ENCODE peak calls at places on chromosomes 7 and 10, in five cellular contexts. J is GM19239; S is posterior cingulate gyrus; T is lower leg skin; F is activated CD8-positive, alpha-beta T cell treated with anti-CD3 and anti-CD28 coated beads for 36 hours. N is an unnamed sample.

GRCh38 chr10:49033939-49034338 is 81.4 kb downstream of the VSTM4 start:
- DNase-seq in J (no peak), F (no peak), T (no peak), S (no peak), N (no peak)

GRCh38 chr10:60348982-60349381 is 40.7 kb downstream of the ANK3 start:
- DNase-seq in T (no peak), F (no peak), J (no peak), S (no peak), N (no peak)

GRCh38 chr10:74179124-74179710 is 28.2 kb downstream of the ADK start:
- DNase-seq in J (no peak), T (no peak), S (no peak), F (no peak), N (no peak)

GRCh38 chr7:13984831-13985685 is 4.4 kb downstream of the ETV1 start:
- DNase-seq in T (no peak), F (no peak), S (no peak), J (no peak), N (no peak)

GRCh38 chr10:60820093-60820769 is 42.0 kb downstream of the CDK1 start:
- DNase-seq in S (no peak), J (no peak), T (no peak), F (peak; percentile 5), N (no peak)

GRCh38 chr7:18177815-18178660 is 150.4 kb upstream of the PRPS1L1 start:
- DNase-seq in S (peak; percentile 52), T (no peak), J (peak; percentile 36), F (peak; percentile 10), N (no peak)

GRCh38 chr10:114987995-114988394 is 50.0 kb downstream of the TRUB1 start:
- DNase-seq in S (no peak), T (no peak), F (no peak), J (no peak), N (no peak)

GRCh38 chr7:44283381-44284211 is 41.8 kb downstream of the CAMK2B start:
- DNase-seq in T (peak; percentile 81), J (no peak), S (peak; percentile 59), F (no peak), N (peak; percentile 11)

GRCh38 chr10:117284726-117285494 is 44.0 kb downstream of the SLC18A2 start:
- DNase-seq in F (no peak), T (no peak), S (no peak), J (no peak), N (no peak)

GRCh38 chr10:9634466-9634865 is 1383.2 kb upstream of the CELF2 start:
- DNase-seq in T (no peak), J (no peak), S (no peak), F (no peak), N (no peak)

GRCh38 chr10:116973946-116974345 is 31.0 kb downstream of the SHTN1 start:
- DNase-seq in F (no peak), S (no peak), J (no peak), T (no peak), N (no peak)

GRCh38 chr10:6492896-6493295 is 87.2 kb downstream of the PRKCQ start:
- DNase-seq in S (no peak), F (no peak), T (no peak), J (no peak), N (no peak)

GRCh38 chr10:113142601-113143000 is 192.6 kb downstream of the TCF7L2 start:
- DNase-seq in T (no peak), S (no peak), J (no peak), F (no peak), N (no peak)

GRCh38 chr7:80129785-80130184 is 4.8 kb upstream of the GNAI1 start:
- DNase-seq in S (no peak), T (no peak), J (no peak), F (no peak), N (no peak)

GRCh38 chr7:140456627-140457051 is 22.7 kb downstream of the MKRN1 start:
- DNase-seq in S (peak; percentile 82), J (no peak), T (no peak), F (no peak), N (no peak)

GRCh38 chr7:11716185-11716584 is 115.8 kb downstream of the THSD7A start:
- DNase-seq in T (no peak), F (no peak), J (no peak), S (peak; percentile 59), N (peak; percentile 42)

GRCh38 chr10:58994226-58995057 is 182.0 kb upstream of the PHYHIPL start:
- DNase-seq in S (no peak), F (no peak), J (no peak), T (no peak), N (no peak)

GRCh38 chr7:78141533-78142281 is 343.1 kb downstream of the PHTF2 start:
- DNase-seq in F (no peak), S (no peak), T (no peak), J (no peak), N (no peak)

GRCh38 chr10:22345301-22346086 is at the start of gene SPAG6:
- DNase-seq in F (peak; percentile 73), T (peak; percentile 89), S (peak; percentile 93), J (no peak), N (peak; percentile 24)

GRCh38 chr10:133100706-133101463 is 13.2 kb downstream of the ADGRA1 start:
- DNase-seq in F (peak; percentile 53), T (no peak), J (no peak), S (peak; percentile 93), N (peak; percentile 40)

GRCh38 chr7:92179393-92179924 is 517 bp upstream of the LRRD1 start:
- DNase-seq in T (no peak), J (peak; percentile 6), S (peak; percentile 87), F (no peak), N (peak; percentile 12)

GRCh38 chr7:66255533-66256100 is 50.5 kb downstream of the TPST1 start:
- DNase-seq in S (no peak), T (no peak), J (no peak), F (no peak), N (no peak)

GRCh38 chr10:117165557-117166419 is 27.7 kb upstream of the VAX1 start:
- DNase-seq in S (peak; percentile 94), F (peak; percentile 50), J (no peak), T (no peak), N (peak; percentile 59)

GRCh38 chr7:64996305-64996704 is 5.5 kb upstream of the ZNF117 start:
- DNase-seq in T (no peak), J (no peak), S (no peak), F (no peak), N (no peak)

GRCh38 chr7:133885213-133885612 is 241.9 kb upstream of the LRGUK start:
- DNase-seq in S (no peak), J (no peak), F (no peak), T (no peak), N (no peak)

GRCh38 chr7:93889261-93889660 is 1.3 kb downstream of the TFPI2 start:
- DNase-seq in F (no peak), J (no peak), T (no peak), S (no peak), N (no peak)

GRCh38 chr10:98269435-98269912 is 1.5 kb upstream of the LOXL4 start:
- DNase-seq in J (no peak), T (peak; percentile 94), F (no peak), S (peak; percentile 90), N (peak; percentile 77)

N was measured in body of pancreas.